ENCODE peak calls at places on chromosomes 3 and 15, in six cellular contexts. One of them, this sample, is unnamed.

GRCh38 chr3:60932669-60933068 is 318.6 kb downstream of the FHIT start:
- DNase-seq in fibroblast of pulmonary artery: no peak
- DNase-seq in right atrium auricular region: no peak
- DNase-seq in AG10803: peak
- DNase-seq in fibroblast of lung: peak
- DNase-seq in H1: no peak
- DNase-seq in this sample: no peak

GRCh38 chr3:16761576-16761975 is 123.2 kb upstream of the PLCL2 start:
- DNase-seq in fibroblast of pulmonary artery: no peak
- DNase-seq in right atrium auricular region: no peak
- DNase-seq in AG10803: peak
- DNase-seq in fibroblast of lung: peak
- DNase-seq in H1: no peak
- DNase-seq in this sample: peak

GRCh38 chr3:71119171-71119570 is 464.4 kb downstream of the FOXP1 start:
- DNase-seq in fibroblast of pulmonary artery: no peak
- DNase-seq in right atrium auricular region: no peak
- DNase-seq in AG10803: peak
- DNase-seq in fibroblast of lung: peak
- DNase-seq in H1: no peak
- DNase-seq in this sample: no peak

GRCh38 chr15:68550004-68550403 is 28.8 kb upstream of the CORO2B start:
- DNase-seq in fibroblast of pulmonary artery: no peak
- DNase-seq in right atrium auricular region: no peak
- DNase-seq in AG10803: no peak
- DNase-seq in fibroblast of lung: no peak
- DNase-seq in H1: no peak
- DNase-seq in this sample: no peak

GRCh38 chr3:140166908-140167599 is 232.1 kb downstream of the CLSTN2 start:
- DNase-seq in fibroblast of pulmonary artery: no peak
- DNase-seq in right atrium auricular region: no peak
- DNase-seq in AG10803: peak
- DNase-seq in fibroblast of lung: peak
- DNase-seq in H1: no peak
- DNase-seq in this sample: no peak

GRCh38 chr3:162367443-162368132 is 871.0 kb downstream of the OTOL1 start:
- DNase-seq in fibroblast of pulmonary artery: no peak
- DNase-seq in right atrium auricular region: no peak
- DNase-seq in AG10803: peak
- DNase-seq in fibroblast of lung: no peak
- DNase-seq in H1: no peak
- DNase-seq in this sample: no peak

GRCh38 chr3:156688849-156689452 is 14.6 kb downstream of the TIPARP start:
- DNase-seq in fibroblast of pulmonary artery: no peak
- DNase-seq in right atrium auricular region: no peak
- DNase-seq in AG10803: no peak
- DNase-seq in fibroblast of lung: no peak
- DNase-seq in H1: no peak
- DNase-seq in this sample: no peak

GRCh38 chr3:167188592-167188991 is 191.5 kb downstream of the ZBBX start:
- DNase-seq in fibroblast of pulmonary artery: no peak
- DNase-seq in right atrium auricular region: no peak
- DNase-seq in AG10803: no peak
- DNase-seq in fibroblast of lung: no peak
- DNase-seq in H1: no peak
- DNase-seq in this sample: no peak

GRCh38 chr3:190581041-190581501 is 67.2 kb downstream of the IL1RAP start:
- DNase-seq in fibroblast of pulmonary artery: peak
- DNase-seq in right atrium auricular region: no peak
- DNase-seq in AG10803: peak
- DNase-seq in fibroblast of lung: peak
- DNase-seq in H1: no peak
- DNase-seq in this sample: no peak

GRCh38 chr3:36416660-36417059 is 36.4 kb downstream of the STAC start:
- DNase-seq in fibroblast of pulmonary artery: no peak
- DNase-seq in right atrium auricular region: no peak
- DNase-seq in AG10803: no peak
- DNase-seq in fibroblast of lung: no peak
- DNase-seq in H1: no peak
- DNase-seq in this sample: no peak

GRCh38 chr3:38707730-38708129 is 58.2 kb upstream of the SCN5A start:
- DNase-seq in fibroblast of pulmonary artery: no peak
- DNase-seq in right atrium auricular region: no peak
- DNase-seq in AG10803: no peak
- DNase-seq in fibroblast of lung: no peak
- DNase-seq in H1: no peak
- DNase-seq in this sample: no peak

GRCh38 chr3:187935623-187936156 is 190.4 kb upstream of the BCL6 start:
- DNase-seq in fibroblast of pulmonary artery: no peak
- DNase-seq in right atrium auricular region: no peak
- DNase-seq in AG10803: no peak
- DNase-seq in fibroblast of lung: no peak
- DNase-seq in H1: no peak
- DNase-seq in this sample: no peak

GRCh38 chr3:190130700-190131099 is 10.0 kb upstream of the P3H2 start:
- DNase-seq in fibroblast of pulmonary artery: peak
- DNase-seq in right atrium auricular region: no peak
- DNase-seq in AG10803: peak
- DNase-seq in fibroblast of lung: no peak
- DNase-seq in H1: no peak
- DNase-seq in this sample: no peak

GRCh38 chr3:105752791-105753415 is 115.9 kb downstream of the CBLB start:
- DNase-seq in fibroblast of pulmonary artery: peak
- DNase-seq in right atrium auricular region: no peak
- DNase-seq in AG10803: no peak
- DNase-seq in fibroblast of lung: peak
- DNase-seq in H1: no peak
- DNase-seq in this sample: no peak

GRCh38 chr3:39601241-39601640 is 133.8 kb downstream of the MOBP start:
- DNase-seq in fibroblast of pulmonary artery: no peak
- DNase-seq in right atrium auricular region: no peak
- DNase-seq in AG10803: no peak
- DNase-seq in fibroblast of lung: no peak
- DNase-seq in H1: no peak
- DNase-seq in this sample: no peak

GRCh38 chr3:157477441-157477840 is 25.8 kb downstream of the VEPH1 start:
- DNase-seq in fibroblast of pulmonary artery: no peak
- DNase-seq in right atrium auricular region: no peak
- DNase-seq in AG10803: no peak
- DNase-seq in fibroblast of lung: peak
- DNase-seq in H1: no peak
- DNase-seq in this sample: no peak

GRCh38 chr3:183815565-183815943 is 9.8 kb downstream of the MAP6D1 start:
- DNase-seq in fibroblast of pulmonary artery: no peak
- DNase-seq in right atrium auricular region: no peak
- DNase-seq in AG10803: no peak
- DNase-seq in fibroblast of lung: no peak
- DNase-seq in H1: no peak
- DNase-seq in this sample: no peak

GRCh38 chr15:68991723-68992122 is 22.8 kb upstream of the NOX5 start:
- DNase-seq in fibroblast of pulmonary artery: peak
- DNase-seq in right atrium auricular region: no peak
- DNase-seq in AG10803: no peak
- DNase-seq in fibroblast of lung: peak
- DNase-seq in H1: no peak
- DNase-seq in this sample: no peak

GRCh38 chr3:27630892-27631291 is 91.2 kb downstream of the EOMES start:
- DNase-seq in fibroblast of pulmonary artery: no peak
- DNase-seq in right atrium auricular region: no peak
- DNase-seq in AG10803: peak
- DNase-seq in fibroblast of lung: peak
- DNase-seq in H1: no peak
- DNase-seq in this sample: no peak

GRCh38 chr3:122271246-122271898 is 53.7 kb upstream of the CSTA start:
- DNase-seq in fibroblast of pulmonary artery: no peak
- DNase-seq in right atrium auricular region: no peak
- DNase-seq in AG10803: no peak
- DNase-seq in fibroblast of lung: no peak
- DNase-seq in H1: no peak
- DNase-seq in this sample: no peak

GRCh38 chr15:68210821-68211655 is 5.9 kb upstream of the CALML4 start:
- DNase-seq in fibroblast of pulmonary artery: peak
- DNase-seq in right atrium auricular region: peak
- DNase-seq in AG10803: peak
- DNase-seq in fibroblast of lung: peak
- DNase-seq in H1: no peak
- DNase-seq in this sample: no peak

GRCh38 chr15:71627604-71628003 is 182.8 kb upstream of the NR2E3 start:
- DNase-seq in fibroblast of pulmonary artery: no peak
- DNase-seq in right atrium auricular region: no peak
- DNase-seq in AG10803: peak
- DNase-seq in fibroblast of lung: no peak
- DNase-seq in H1: no peak
- DNase-seq in this sample: no peak

DNA sequence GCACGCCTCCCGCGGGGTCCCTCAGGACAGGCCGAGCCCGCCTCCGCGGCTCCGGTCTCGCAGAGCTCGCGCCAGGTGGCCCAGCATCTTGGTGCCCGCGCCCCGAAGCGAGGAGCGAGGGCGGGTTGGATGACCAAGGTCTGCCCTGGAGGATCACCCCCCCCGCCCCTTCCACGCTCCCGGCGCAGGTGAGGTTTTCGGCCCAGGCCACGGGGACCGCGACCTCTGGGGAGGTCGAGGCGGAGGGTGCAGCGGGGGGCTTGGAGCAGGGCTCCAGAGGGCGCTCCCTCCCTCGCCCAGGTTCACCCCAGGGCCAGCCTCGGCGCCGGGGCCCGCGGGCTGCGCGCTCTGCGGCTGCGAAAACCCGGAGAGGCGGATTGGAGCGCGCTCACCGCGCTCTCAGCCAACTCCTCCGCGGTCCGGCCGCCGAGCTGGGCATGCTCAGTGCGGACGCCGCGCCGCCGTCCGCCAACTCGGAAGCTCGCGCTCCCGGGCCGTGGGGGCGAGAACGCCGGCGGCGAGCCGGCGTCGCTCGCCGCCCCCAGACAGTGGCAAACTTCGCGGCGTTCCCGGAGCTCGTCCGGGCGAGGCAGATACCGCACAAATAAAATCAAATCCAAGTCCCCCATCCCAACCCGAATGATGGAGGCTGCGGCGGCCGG is at the start of gene MED12L:
- DNase-seq in fibroblast of pulmonary artery: peak
- DNase-seq in right atrium auricular region: no peak
- DNase-seq in AG10803: peak
- DNase-seq in fibroblast of lung: peak
- DNase-seq in H1: no peak
- DNase-seq in this sample: no peak
- TF ChIP-seq CTCF in fibroblast of pulmonary artery: no peak
- TF ChIP-seq CTCF in right atrium auricular region: no peak
- TF ChIP-seq CTCF in AG10803: no peak
- TF ChIP-seq CTCF in fibroblast of lung: no peak
- TF ChIP-seq CTCF in H1: peak
- TF ChIP-seq CTCF in this sample: no peak

GRCh38 chr15:96343529-96344072 is 13.1 kb downstream of the NR2F2 start:
- DNase-seq in fibroblast of pulmonary artery: no peak
- DNase-seq in right atrium auricular region: no peak
- DNase-seq in AG10803: no peak
- DNase-seq in fibroblast of lung: peak
- DNase-seq in H1: no peak
- DNase-seq in this sample: no peak

GRCh38 chr15:96346409-96346808 is 15.9 kb downstream of the NR2F2 start:
- DNase-seq in fibroblast of pulmonary artery: no peak
- DNase-seq in right atrium auricular region: no peak
- DNase-seq in AG10803: no peak
- DNase-seq in fibroblast of lung: no peak
- DNase-seq in H1: no peak
- DNase-seq in this sample: no peak

GRCh38 chr15:96344120-96344705 is 13.7 kb downstream of the NR2F2 start:
- DNase-seq in fibroblast of pulmonary artery: peak
- DNase-seq in right atrium auricular region: no peak
- DNase-seq in AG10803: no peak
- DNase-seq in fibroblast of lung: peak
- DNase-seq in H1: no peak
- DNase-seq in this sample: no peak

GRCh38 chr15:96345560-96346389 is 15.3 kb downstream of the NR2F2 start:
- DNase-seq in fibroblast of pulmonary artery: peak
- DNase-seq in right atrium auricular region: peak
- DNase-seq in AG10803: peak
- DNase-seq in fibroblast of lung: peak
- DNase-seq in H1: no peak
- DNase-seq in this sample: no peak

GRCh38 chr15:96344706-96345559 is 14.4 kb downstream of the NR2F2 start:
- DNase-seq in fibroblast of pulmonary artery: peak
- DNase-seq in right atrium auricular region: no peak
- DNase-seq in AG10803: no peak
- DNase-seq in fibroblast of lung: peak
- DNase-seq in H1: no peak
- DNase-seq in this sample: no peak
- H3K4me3 ChIP-seq in fibroblast of pulmonary artery: peak
- H3K4me3 ChIP-seq in right atrium auricular region: peak
- H3K4me3 ChIP-seq in AG10803: peak
- H3K4me3 ChIP-seq in fibroblast of lung: peak
- H3K4me3 ChIP-seq in H1: peak
- H3K4me3 ChIP-seq in this sample: no peak

DNA sequence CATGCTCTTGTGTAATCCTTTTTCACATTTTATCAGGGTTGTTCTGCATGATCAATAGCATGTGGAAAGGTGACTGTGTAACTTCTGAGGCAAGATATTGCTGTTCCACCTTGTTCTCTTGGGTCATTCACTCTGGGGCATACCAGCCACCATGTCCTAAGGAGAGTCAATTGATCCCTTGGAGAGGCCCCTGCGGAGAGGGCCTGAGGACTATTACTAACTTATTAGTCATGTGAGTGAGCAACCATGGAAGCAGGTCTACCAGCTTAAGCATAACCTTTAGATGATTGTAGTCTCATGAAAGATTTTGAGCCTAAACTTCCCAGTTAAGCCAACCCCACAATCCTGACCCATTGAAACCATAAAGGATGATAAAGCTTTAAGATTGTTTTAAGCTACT is 22.0 kb upstream of the COL6A5 start:
- DNase-seq in fibroblast of pulmonary artery: no peak
- DNase-seq in right atrium auricular region: no peak
- DNase-seq in AG10803: no peak
- DNase-seq in fibroblast of lung: no peak
- DNase-seq in H1: no peak
- DNase-seq in this sample: no peak
- TF ChIP-seq CTCF in fibroblast of pulmonary artery: no peak
- TF ChIP-seq CTCF in right atrium auricular region: no peak
- TF ChIP-seq CTCF in AG10803: no peak
- TF ChIP-seq CTCF in fibroblast of lung: no peak
- TF ChIP-seq CTCF in H1: no peak
- TF ChIP-seq CTCF in this sample: no peak

DNA sequence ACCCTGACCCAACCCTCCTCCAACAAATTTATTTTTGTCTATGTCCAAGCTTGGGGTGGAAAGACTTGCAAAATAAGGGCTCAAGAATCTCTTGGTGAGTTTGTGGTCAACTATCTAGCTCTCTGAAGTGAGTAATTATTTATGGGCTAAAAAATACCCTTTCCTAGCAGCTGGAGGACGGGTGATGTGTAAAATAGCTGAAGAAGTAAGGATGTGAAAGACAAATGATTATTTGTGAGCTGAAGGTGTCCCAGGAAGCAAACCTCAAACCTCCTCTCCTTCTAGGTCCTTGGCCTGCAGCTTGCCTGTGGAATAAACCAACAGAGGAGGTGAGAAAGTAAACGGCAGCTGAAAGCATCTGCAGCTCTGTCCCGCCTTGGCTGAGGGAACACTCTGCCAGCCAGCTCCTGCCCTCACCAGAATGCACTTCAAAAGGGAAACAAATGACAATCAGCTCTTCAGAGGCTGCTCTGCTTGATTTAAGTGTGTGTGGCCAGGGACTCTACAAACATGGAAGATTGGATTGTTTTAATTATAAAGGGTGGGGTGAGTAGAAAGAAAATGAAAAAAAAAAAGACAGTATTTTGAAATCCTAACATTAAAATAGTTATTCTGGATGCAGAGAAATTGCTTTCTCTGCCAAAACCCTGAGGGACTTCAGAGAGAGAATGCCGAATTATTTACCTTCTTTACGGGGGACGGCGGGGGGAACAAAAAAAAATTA is 60.3 kb downstream of the TM4SF4 start:
- DNase-seq in fibroblast of pulmonary artery: peak
- DNase-seq in right atrium auricular region: no peak
- DNase-seq in AG10803: peak
- DNase-seq in fibroblast of lung: peak
- DNase-seq in H1: no peak
- DNase-seq in this sample: no peak
- H3K4me3 ChIP-seq in fibroblast of pulmonary artery: no peak
- H3K4me3 ChIP-seq in right atrium auricular region: no peak
- H3K4me3 ChIP-seq in AG10803: peak
- H3K4me3 ChIP-seq in fibroblast of lung: peak
- H3K4me3 ChIP-seq in H1: no peak
- H3K4me3 ChIP-seq in this sample: no peak

This sample was measured in AG04449.